ENCODE peak calls at places on chromosomes 2 and 18, in five cellular contexts. Z, L, J, T and G are unnamed samples.

GRCh38 chr18:21257383-21257782 is 15.4 kb downstream of the GREB1L start:
- DNase-seq in Z (no peak), L (peak; percentile 20), J (no peak), T (no peak), G (no peak)

GRCh38 chr18:43277164-43277600 is at the start of gene SYT4:
- DNase-seq in Z (peak; percentile 62), L (peak; percentile 78), J (peak; percentile 92), T (peak; percentile 68), G (no peak)

GRCh38 chr2:196546151-196546919 is 93.2 kb upstream of the CCDC150 start:
- DNase-seq in Z (no peak), L (no peak), J (no peak), T (no peak), G (no peak)

GRCh38 chr2:238955648-238956531 is 108.0 kb downstream of the TWIST2 start:
- DNase-seq in Z (no peak), L (peak; percentile 19), J (no peak), T (no peak), G (no peak)

GRCh38 chr2:119426396-119426675 is 5.3 kb upstream of the TMEM37 start:
- DNase-seq in Z (no peak), L (no peak), J (no peak), T (no peak), G (no peak)

GRCh38 chr2:20625491-20625919 is 25.4 kb downstream of the HS1BP3 start:
- DNase-seq in Z (peak; percentile 3), L (no peak), J (peak; percentile 46), T (no peak), G (peak; percentile 46)

GRCh38 chr2:109312902-109313301 is 183.9 kb downstream of the SH3RF3 start:
- DNase-seq in Z (no peak), L (no peak), J (no peak), T (no peak), G (no peak)

GRCh38 chr2:127658641-127659407 is 12.9 kb downstream of the GPR17 start:
- DNase-seq in Z (no peak), L (no peak), J (no peak), T (no peak), G (peak; percentile 29)

GRCh38 chr2:159208449-159208848 is 78.1 kb downstream of the WDSUB1 start:
- DNase-seq in Z (no peak), L (no peak), J (no peak), T (no peak), G (no peak)

GRCh38 chr2:159209341-159210306 is 76.9 kb downstream of the WDSUB1 start:
- DNase-seq in Z (no peak), L (no peak), J (no peak), T (no peak), G (peak; percentile 68)

GRCh38 chr2:159213296-159213695 is 73.2 kb downstream of the WDSUB1 start:
- DNase-seq in Z (no peak), L (no peak), J (peak; percentile 15), T (no peak), G (no peak)

GRCh38 chr2:159214325-159214865 is 72.1 kb downstream of the WDSUB1 start:
- DNase-seq in Z (no peak), L (no peak), J (peak; percentile 45), T (no peak), G (no peak)

GRCh38 chr2:159211447-159212396 is 74.8 kb downstream of the WDSUB1 start:
- DNase-seq in Z (no peak), L (peak; percentile 39), J (peak; percentile 35), T (no peak), G (no peak)
- H3K4me3 ChIP-seq in Z (no peak overlapping the region), L (no peak overlapping the region), J (no peak overlapping the region), T (no peak overlapping the region), G (no peak overlapping the region)

DNA sequence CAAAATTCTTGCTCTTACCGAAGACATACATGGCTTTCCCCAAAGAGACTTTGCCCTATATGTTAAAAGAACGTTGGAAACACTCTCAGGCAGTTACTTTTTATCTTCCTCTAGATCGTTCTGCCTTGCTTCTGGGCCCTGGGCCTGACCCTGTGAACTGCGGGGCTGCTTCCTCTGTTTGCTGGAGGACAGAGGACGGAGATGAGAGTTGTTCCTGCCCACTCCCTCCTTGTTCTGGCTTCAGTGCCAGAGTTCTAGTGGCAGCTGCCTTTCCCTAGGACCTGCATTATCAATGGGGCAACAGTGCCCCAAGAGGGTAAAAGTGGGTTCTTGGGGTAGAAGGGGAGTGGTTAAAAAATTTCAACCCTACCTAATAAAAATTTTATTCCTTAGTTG is 6.5 kb upstream of the FN1 start:
- DNase-seq in Z (no peak), L (no peak), J (no peak), T (no peak), G (no peak)
- TF ChIP-seq CTCF in Z (no peak), L (no peak), J (no peak), T (no peak), G (no peak)

GRCh38 chr2:199468561-199469513 is 11.1 kb upstream of the SATB2 start:
- DNase-seq in Z (no peak), L (no peak), J (no peak), T (no peak), G (no peak)

GRCh38 chr2:199470672-199471442 is 13.1 kb upstream of the SATB2 start:
- DNase-seq in Z (no peak), L (no peak), J (no peak), T (no peak), G (no peak)

GRCh38 chr2:199470361-199470671 is 12.6 kb upstream of the SATB2 start:
- DNase-seq in Z (no peak), L (no peak), J (no peak), T (no peak), G (no peak)

GRCh38 chr2:199469514-199470360 is 12.0 kb upstream of the SATB2 start:
- DNase-seq in Z (no peak), L (no peak), J (no peak), T (no peak), G (no peak)

DNA sequence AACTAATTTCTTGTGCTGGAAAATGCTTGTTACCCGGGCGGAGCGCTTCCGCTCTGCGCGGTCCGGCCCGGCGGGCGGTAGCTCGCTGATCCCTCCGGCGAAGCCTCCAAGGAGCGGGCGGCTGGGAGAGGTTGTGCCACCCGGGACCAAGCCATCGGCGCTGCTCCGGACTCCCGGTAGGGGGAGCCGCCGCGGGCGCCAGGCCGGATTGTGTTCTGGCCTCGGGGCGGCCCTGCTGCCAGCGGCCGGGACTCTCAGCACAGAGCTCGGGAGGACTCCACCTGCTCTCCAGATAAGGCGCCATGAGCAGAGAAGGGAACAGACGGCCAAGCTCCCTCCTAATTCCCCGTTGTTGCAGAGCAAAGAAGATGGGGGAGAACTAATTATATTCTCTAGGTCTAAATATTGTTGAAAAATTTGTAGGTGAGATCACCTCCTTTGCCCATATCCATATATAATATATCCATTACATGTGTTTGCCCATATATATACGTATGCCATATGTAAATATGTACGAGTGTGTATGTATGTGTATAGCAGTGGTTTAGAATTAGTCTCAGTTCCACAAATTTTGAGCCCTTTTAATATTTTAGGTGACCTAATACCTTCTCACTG is 13.8 kb upstream of the SATB2 start:
- DNase-seq in Z (peak; percentile 77), L (peak; percentile 57), J (peak; percentile 78), T (peak; percentile 42), G (peak; percentile 46)
- H3K4me3 ChIP-seq in Z (no peak overlapping the region), L (peak overlapping the region; percentile 15), J (no peak overlapping the region), T (no peak overlapping the region), G (no peak overlapping the region)

GRCh38 chr2:30371028-30371708 is 75.9 kb upstream of the LCLAT1 start:
- DNase-seq in Z (no peak), L (no peak), J (no peak), T (no peak), G (no peak)
- TF ChIP-seq CTCF in Z (no peak), L (no peak), J (no peak), T (no peak), G (no peak)

GRCh38 chr18:65988972-65989371 is 238.2 kb downstream of the CDH7 start:
- DNase-seq in Z (no peak), L (no peak), J (no peak), T (no peak), G (no peak)
- H3K4me3 ChIP-seq in Z (no peak overlapping the region), L (no peak overlapping the region), J (no peak overlapping the region), T (no peak overlapping the region), G (no peak overlapping the region)

GRCh38 chr18:11398625-11399024 is 210.8 kb upstream of the SLC35G4 start:
- DNase-seq in Z (no peak), L (no peak), J (no peak), T (peak; percentile 15), G (no peak)
- TF ChIP-seq CTCF in Z (no peak), L (peak; percentile 20), J (no peak), T (peak; percentile 39), G (no peak)